ENCODE peak calls at places on chromosomes 16 and 17, in six cellular contexts. One of them, this sample, is unnamed. For H3K4me1, the result is how much of the 10 kb centered on the place peaks cover.

GRCh38 chr16:79599256-79599836 is 1.2 kb downstream of the MAF start:
- DNase-seq in lung: no peak
- DNase-seq in esophagus squamous epithelium: no peak
- DNase-seq in tibial artery: no peak
- DNase-seq in tibial nerve: no peak
- DNase-seq in CD4-positive, alpha-beta memory T cell: peak
- DNase-seq in this sample: peak

GRCh38 chr16:84042308-84042878 is at the start of gene SLC38A8:
- DNase-seq in esophagus squamous epithelium: no peak
- DNase-seq in tibial artery: no peak
- DNase-seq in tibial nerve: no peak
- DNase-seq in CD4-positive, alpha-beta memory T cell: no peak
- DNase-seq in lung: no peak
- DNase-seq in this sample: no peak

GRCh38 chr17:61404702-61405046 is 5.0 kb downstream of the TBX2 start:
- DNase-seq in CD4-positive, alpha-beta memory T cell: no peak
- DNase-seq in esophagus squamous epithelium: no peak
- DNase-seq in tibial nerve: peak
- DNase-seq in tibial artery: no peak
- DNase-seq in lung: no peak
- DNase-seq in this sample: no peak

GRCh38 chr17:65537845-65538678 is 23.4 kb downstream of the AXIN2 start:
- DNase-seq in tibial nerve: no peak
- DNase-seq in tibial artery: no peak
- DNase-seq in esophagus squamous epithelium: no peak
- DNase-seq in lung: no peak
- DNase-seq in CD4-positive, alpha-beta memory T cell: peak
- DNase-seq in this sample: no peak

GRCh38 chr16:74565378-74565777 is 41.5 kb downstream of the GLG1 start:
- DNase-seq in lung: no peak
- DNase-seq in tibial artery: no peak
- DNase-seq in tibial nerve: no peak
- DNase-seq in esophagus squamous epithelium: no peak
- DNase-seq in CD4-positive, alpha-beta memory T cell: no peak
- DNase-seq in this sample: no peak

GRCh38 chr17:61478026-61478789 is 26.0 kb downstream of the TBX4 start:
- DNase-seq in esophagus squamous epithelium: no peak
- DNase-seq in tibial artery: no peak
- DNase-seq in CD4-positive, alpha-beta memory T cell: no peak
- DNase-seq in tibial nerve: no peak
- DNase-seq in lung: no peak
- DNase-seq in this sample: no peak

GRCh38 chr16:30602595-30603277 is 7.5 kb downstream of the ZNF689 start:
- DNase-seq in esophagus squamous epithelium: no peak
- DNase-seq in CD4-positive, alpha-beta memory T cell: no peak
- DNase-seq in lung: no peak
- DNase-seq in tibial nerve: no peak
- DNase-seq in tibial artery: no peak
- DNase-seq in this sample: no peak

GRCh38 chr16:88350922-88351321 is 31.8 kb upstream of the ZNF469 start:
- DNase-seq in esophagus squamous epithelium: no peak
- DNase-seq in tibial artery: no peak
- DNase-seq in CD4-positive, alpha-beta memory T cell: no peak
- DNase-seq in tibial nerve: no peak
- DNase-seq in lung: no peak
- DNase-seq in this sample: no peak

GRCh38 chr17:17104036-17104435 is 61.8 kb downstream of the MPRIP start:
- DNase-seq in CD4-positive, alpha-beta memory T cell: no peak
- DNase-seq in lung: no peak
- DNase-seq in esophagus squamous epithelium: no peak
- DNase-seq in tibial nerve: no peak
- DNase-seq in tibial artery: no peak
- DNase-seq in this sample: no peak

GRCh38 chr17:42571435-42572225 is 4.7 kb downstream of the MLX start:
- DNase-seq in tibial nerve: no peak
- DNase-seq in lung: peak
- DNase-seq in CD4-positive, alpha-beta memory T cell: no peak
- DNase-seq in tibial artery: no peak
- DNase-seq in esophagus squamous epithelium: no peak
- DNase-seq in this sample: no peak

GRCh38 chr17:69972251-69972650 is 102.8 kb upstream of the KCNJ16 start:
- DNase-seq in CD4-positive, alpha-beta memory T cell: no peak
- DNase-seq in lung: no peak
- DNase-seq in esophagus squamous epithelium: no peak
- DNase-seq in tibial nerve: no peak
- DNase-seq in tibial artery: no peak
- DNase-seq in this sample: no peak

GRCh38 chr17:27319536-27320221 is 25.8 kb downstream of the WSB1 start:
- DNase-seq in tibial nerve: no peak
- DNase-seq in lung: peak
- DNase-seq in esophagus squamous epithelium: no peak
- DNase-seq in CD4-positive, alpha-beta memory T cell: no peak
- DNase-seq in tibial artery: peak
- DNase-seq in this sample: peak

GRCh38 chr17:28372203-28372944 is 880 bp downstream of the SARM1 start:
- DNase-seq in tibial artery: no peak
- DNase-seq in esophagus squamous epithelium: no peak
- DNase-seq in lung: no peak
- DNase-seq in CD4-positive, alpha-beta memory T cell: no peak
- DNase-seq in tibial nerve: no peak
- DNase-seq in this sample: no peak

GRCh38 chr16:588639-588888 is 1.3 kb upstream of the RAB40C start:
- DNase-seq in tibial nerve: no peak
- DNase-seq in tibial artery: no peak
- DNase-seq in lung: no peak
- DNase-seq in esophagus squamous epithelium: no peak
- DNase-seq in CD4-positive, alpha-beta memory T cell: no peak
- DNase-seq in this sample: peak

GRCh38 chr17:15947331-15947730 is 2.4 kb downstream of the ADORA2B start:
- DNase-seq in tibial artery: no peak
- DNase-seq in esophagus squamous epithelium: no peak
- DNase-seq in CD4-positive, alpha-beta memory T cell: no peak
- DNase-seq in lung: no peak
- DNase-seq in tibial nerve: no peak
- DNase-seq in this sample: no peak

DNA sequence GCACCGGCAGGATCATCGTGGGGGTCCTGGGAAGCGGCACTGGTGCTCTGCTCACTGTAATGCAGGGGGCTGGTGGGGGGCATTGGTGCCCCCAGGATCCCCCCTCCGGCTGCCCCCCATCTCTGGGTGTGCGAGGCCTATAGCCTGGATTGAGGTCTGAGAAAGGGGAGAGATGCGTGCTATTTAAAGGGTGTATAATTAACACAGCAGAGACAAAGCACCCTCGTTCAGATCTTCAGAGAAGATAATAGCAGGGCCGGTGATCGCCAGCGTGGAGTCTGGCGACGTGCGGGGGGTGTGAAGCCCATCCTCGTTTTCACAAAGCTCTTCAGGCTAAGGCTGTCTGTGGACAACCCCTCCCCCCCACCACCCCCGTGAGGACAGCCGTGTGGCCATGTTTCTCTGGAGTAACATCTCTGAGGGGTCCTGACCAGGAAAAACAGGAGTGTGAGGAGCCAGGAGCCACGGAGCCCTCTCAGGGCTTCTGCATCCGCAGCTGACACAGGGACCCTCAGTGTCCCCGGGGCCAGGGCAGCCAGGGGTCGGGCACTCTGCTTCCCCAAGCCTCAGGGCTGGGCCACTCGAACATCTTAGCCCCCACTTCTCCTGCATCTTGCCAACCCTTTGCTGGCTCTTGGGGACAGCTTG is 58.7 kb downstream of the BAIAP2 start:
- DNase-seq in esophagus squamous epithelium: no peak
- DNase-seq in tibial artery: no peak
- DNase-seq in lung: no peak
- DNase-seq in CD4-positive, alpha-beta memory T cell: no peak
- DNase-seq in tibial nerve: no peak
- DNase-seq in this sample: no peak
- H3K4me1 ChIP-seq in esophagus squamous epithelium: half or more
- H3K4me1 ChIP-seq in tibial artery: under half
- H3K4me1 ChIP-seq in lung: under half
- H3K4me1 ChIP-seq in CD4-positive, alpha-beta memory T cell: half or more
- H3K4me1 ChIP-seq in tibial nerve: half or more
- H3K4me1 ChIP-seq in this sample: under half

GRCh38 chr17:41184480-41184961 is at the start of gene KRTAP4-1:
- DNase-seq in esophagus squamous epithelium: no peak
- DNase-seq in tibial artery: no peak
- DNase-seq in tibial nerve: no peak
- DNase-seq in CD4-positive, alpha-beta memory T cell: no peak
- DNase-seq in lung: no peak
- DNase-seq in this sample: no peak
- H3K4me3 ChIP-seq in esophagus squamous epithelium: no peak
- H3K4me3 ChIP-seq in tibial artery: no peak
- H3K4me3 ChIP-seq in tibial nerve: no peak
- H3K4me3 ChIP-seq in CD4-positive, alpha-beta memory T cell: no peak
- H3K4me3 ChIP-seq in lung: no peak
- H3K4me3 ChIP-seq in this sample: no peak

GRCh38 chr16:78513838-78514237 is 414.4 kb downstream of the WWOX start:
- DNase-seq in tibial nerve: no peak
- DNase-seq in esophagus squamous epithelium: no peak
- DNase-seq in tibial artery: no peak
- DNase-seq in CD4-positive, alpha-beta memory T cell: no peak
- DNase-seq in lung: no peak
- DNase-seq in this sample: no peak
- H3K4me1 ChIP-seq in tibial nerve: under half
- H3K4me1 ChIP-seq in esophagus squamous epithelium: under half
- H3K4me1 ChIP-seq in tibial artery: under half
- H3K4me1 ChIP-seq in CD4-positive, alpha-beta memory T cell: under half
- H3K4me1 ChIP-seq in lung: under half
- H3K4me1 ChIP-seq in this sample: under half

GRCh38 chr17:78126895-78127239 is 1.7 kb downstream of the TMC6 start:
- DNase-seq in tibial artery: no peak
- DNase-seq in lung: no peak
- DNase-seq in tibial nerve: no peak
- DNase-seq in CD4-positive, alpha-beta memory T cell: no peak
- DNase-seq in esophagus squamous epithelium: no peak
- DNase-seq in this sample: no peak

GRCh38 chr17:78127240-78127887 is 1.2 kb downstream of the TMC6 start:
- DNase-seq in tibial nerve: peak
- DNase-seq in esophagus squamous epithelium: no peak
- DNase-seq in tibial artery: no peak
- DNase-seq in CD4-positive, alpha-beta memory T cell: peak
- DNase-seq in lung: peak
- DNase-seq in this sample: peak

GRCh38 chr17:78125138-78125913 is 3.2 kb downstream of the TMC6 start:
- DNase-seq in lung: no peak
- DNase-seq in tibial nerve: no peak
- DNase-seq in tibial artery: no peak
- DNase-seq in esophagus squamous epithelium: no peak
- DNase-seq in CD4-positive, alpha-beta memory T cell: peak
- DNase-seq in this sample: peak

GRCh38 chr17:78124836-78125137 is 3.8 kb downstream of the TMC6 start:
- DNase-seq in tibial nerve: no peak
- DNase-seq in CD4-positive, alpha-beta memory T cell: no peak
- DNase-seq in tibial artery: no peak
- DNase-seq in lung: no peak
- DNase-seq in esophagus squamous epithelium: no peak
- DNase-seq in this sample: no peak

DNA sequence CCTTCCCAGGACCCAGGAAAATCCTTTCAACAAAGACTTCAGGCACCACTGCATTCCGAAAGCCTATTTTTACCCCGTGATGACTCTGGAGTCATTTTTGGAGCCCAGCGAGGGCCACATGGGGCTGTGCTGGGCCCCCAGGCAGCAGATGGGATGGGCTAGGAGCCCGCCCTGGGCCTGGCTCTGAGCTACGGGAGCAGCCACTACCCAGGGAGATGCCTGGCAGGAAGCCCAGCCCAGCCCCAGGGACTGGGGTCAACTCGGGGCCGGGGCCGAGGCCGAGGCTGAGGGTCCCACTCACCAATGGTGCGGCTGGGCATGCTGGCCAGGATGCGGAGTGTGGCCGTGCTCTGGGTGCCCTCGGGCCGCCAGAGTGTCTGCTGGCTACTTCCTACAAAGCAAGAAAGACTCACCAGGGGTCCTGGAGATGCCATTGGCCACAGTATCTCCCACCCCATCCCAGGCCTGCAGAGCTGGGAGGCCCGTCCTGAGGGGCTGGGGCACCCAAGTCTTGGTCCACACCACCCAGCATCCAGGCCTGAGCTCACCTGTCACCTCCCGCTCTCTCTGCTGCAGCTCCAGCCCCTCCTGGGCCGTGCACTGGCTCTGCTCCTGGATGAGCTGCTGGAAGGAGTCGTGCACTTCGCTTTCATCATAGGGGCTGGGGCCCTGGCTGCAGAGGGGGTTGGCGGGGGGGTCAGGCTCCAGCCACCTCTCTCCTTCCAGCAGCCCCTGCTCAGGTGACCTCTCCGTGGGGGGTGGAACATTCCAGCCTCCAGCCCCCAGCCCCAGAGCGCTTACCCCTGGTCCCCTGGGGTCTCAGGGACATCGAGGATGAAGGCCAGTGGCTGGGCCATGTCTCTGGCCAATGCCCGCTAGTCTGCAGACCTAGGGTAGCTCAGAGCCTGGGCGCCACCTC is 2.3 kb downstream of the TMC6 start:
- DNase-seq in lung: no peak
- DNase-seq in CD4-positive, alpha-beta memory T cell: no peak
- DNase-seq in tibial artery: no peak
- DNase-seq in esophagus squamous epithelium: no peak
- DNase-seq in tibial nerve: no peak
- DNase-seq in this sample: no peak
- H3K4me3 ChIP-seq in lung: no peak
- H3K4me3 ChIP-seq in CD4-positive, alpha-beta memory T cell: peak
- H3K4me3 ChIP-seq in tibial artery: no peak
- H3K4me3 ChIP-seq in esophagus squamous epithelium: peak
- H3K4me3 ChIP-seq in tibial nerve: no peak
- H3K4me3 ChIP-seq in this sample: peak

GRCh38 chr16:11361751-11362742 is 16.8 kb downstream of the RMI2 start:
- DNase-seq in esophagus squamous epithelium: no peak
- DNase-seq in tibial nerve: no peak
- DNase-seq in lung: no peak
- DNase-seq in tibial artery: no peak
- DNase-seq in CD4-positive, alpha-beta memory T cell: peak
- DNase-seq in this sample: no peak
- H3K4me1 ChIP-seq in esophagus squamous epithelium: under half
- H3K4me1 ChIP-seq in tibial nerve: under half
- H3K4me1 ChIP-seq in lung: under half
- H3K4me1 ChIP-seq in tibial artery: under half
- H3K4me1 ChIP-seq in CD4-positive, alpha-beta memory T cell: under half
- H3K4me1 ChIP-seq in this sample: under half

GRCh38 chr17:6374761-6375312 is 60.1 kb downstream of the AIPL1 start:
- DNase-seq in tibial nerve: no peak
- DNase-seq in tibial artery: no peak
- DNase-seq in esophagus squamous epithelium: no peak
- DNase-seq in lung: no peak
- DNase-seq in CD4-positive, alpha-beta memory T cell: no peak
- DNase-seq in this sample: no peak
- H3K4me3 ChIP-seq in tibial nerve: no peak
- H3K4me3 ChIP-seq in tibial artery: no peak
- H3K4me3 ChIP-seq in esophagus squamous epithelium: no peak
- H3K4me3 ChIP-seq in lung: no peak
- H3K4me3 ChIP-seq in CD4-positive, alpha-beta memory T cell: no peak
- H3K4me3 ChIP-seq in this sample: no peak

GRCh38 chr17:2608350-2608913 is 15.0 kb downstream of the PAFAH1B1 start:
- DNase-seq in esophagus squamous epithelium: no peak
- DNase-seq in tibial nerve: no peak
- DNase-seq in CD4-positive, alpha-beta memory T cell: no peak
- DNase-seq in tibial artery: no peak
- DNase-seq in lung: no peak
- DNase-seq in this sample: no peak
- H3K4me1 ChIP-seq in esophagus squamous epithelium: under half
- H3K4me1 ChIP-seq in tibial nerve: under half
- H3K4me1 ChIP-seq in CD4-positive, alpha-beta memory T cell: half or more
- H3K4me1 ChIP-seq in tibial artery: half or more
- H3K4me1 ChIP-seq in lung: under half
- H3K4me1 ChIP-seq in this sample: under half